ENCODE peak calls at places on chromosomes 7 and 10, in five cellular contexts. One of them, this sample, is unnamed.

GRCh38 chr7:55177589-55178261 is 158.9 kb downstream of the EGFR start:
- DNase-seq in epithelial cell of prostate: no peak
- DNase-seq in astrocyte of the hippocampus: peak
- DNase-seq in vagina: no peak
- DNase-seq in AG09309: no peak
- DNase-seq in this sample: no peak

GRCh38 chr7:22329816-22330524 is 27.0 kb downstream of the RAPGEF5 start:
- DNase-seq in vagina: no peak
- DNase-seq in AG09309: no peak
- DNase-seq in astrocyte of the hippocampus: no peak
- DNase-seq in epithelial cell of prostate: no peak
- DNase-seq in this sample: no peak

GRCh38 chr7:117385340-117386124 is 41.8 kb downstream of the ASZ1 start:
- DNase-seq in AG09309: peak
- DNase-seq in astrocyte of the hippocampus: peak
- DNase-seq in epithelial cell of prostate: no peak
- DNase-seq in vagina: no peak
- DNase-seq in this sample: no peak

GRCh38 chr7:91098566-91098965 is 165.7 kb upstream of the FZD1 start:
- DNase-seq in astrocyte of the hippocampus: no peak
- DNase-seq in epithelial cell of prostate: no peak
- DNase-seq in AG09309: peak
- DNase-seq in vagina: no peak
- DNase-seq in this sample: no peak

GRCh38 chr7:96426027-96426426 is 104.1 kb upstream of the SLC25A13 start:
- DNase-seq in AG09309: no peak
- DNase-seq in epithelial cell of prostate: peak
- DNase-seq in vagina: no peak
- DNase-seq in astrocyte of the hippocampus: peak
- DNase-seq in this sample: no peak

GRCh38 chr10:43970747-43971146 is 322.1 kb upstream of the ZNF32 start:
- DNase-seq in vagina: no peak
- DNase-seq in AG09309: no peak
- DNase-seq in astrocyte of the hippocampus: no peak
- DNase-seq in epithelial cell of prostate: no peak
- DNase-seq in this sample: no peak

GRCh38 chr7:134364619-134365037 is 47.9 kb upstream of the SLC35B4 start:
- DNase-seq in astrocyte of the hippocampus: peak
- DNase-seq in AG09309: peak
- DNase-seq in vagina: no peak
- DNase-seq in epithelial cell of prostate: peak
- DNase-seq in this sample: no peak

GRCh38 chr10:71431216-71431944 is 34.7 kb downstream of the CDH23 start:
- DNase-seq in epithelial cell of prostate: no peak
- DNase-seq in astrocyte of the hippocampus: no peak
- DNase-seq in vagina: peak
- DNase-seq in AG09309: no peak
- DNase-seq in this sample: no peak

GRCh38 chr7:123538189-123538714 is 3.9 kb upstream of the IQUB start:
- DNase-seq in AG09309: peak
- DNase-seq in vagina: no peak
- DNase-seq in astrocyte of the hippocampus: peak
- DNase-seq in epithelial cell of prostate: peak
- DNase-seq in this sample: no peak